ENCODE peak calls at places on chromosomes 5 and 9, in ten cellular contexts. G is thoracic aorta; Q is EL; P is activated naive CD4-positive, alpha-beta T cell treated with anti-CD3 and anti-CD28 coated beads for 36 hours; H is GM04504; F is GM23338; V is dorsolateral prefrontal cortex; S is AG09319; L is iPS DF 19.7; M is A172. J is an unnamed sample.

GRCh38 chr9:134698587-134699342 is 57.2 kb downstream of the COL5A1 start:
- DNase-seq in S (no peak), Q (peak), L (peak), P (peak), H (no peak), G (no peak), V (peak), F (peak), M (peak), J (no peak)

GRCh38 chr5:135353952-135354721 is 44.9 kb downstream of the MACROH2A1 start:
- DNase-seq in H (peak), P (no peak), F (no peak), L (no peak), G (no peak), V (no peak), M (no peak), S (peak), Q (peak), J (no peak)

GRCh38 chr9:86983260-86984255 is 36.3 kb upstream of the GAS1 start:
- DNase-seq in S (peak), P (no peak), V (no peak), L (no peak), F (no peak), G (no peak), M (no peak), Q (peak), H (no peak), J (no peak)

GRCh38 chr9:34463098-34463900 is 4.7 kb downstream of the DNAI1 start:
- DNase-seq in G (peak), L (no peak), F (no peak), Q (peak), P (peak), H (peak), V (peak), M (peak), S (peak), J (no peak)

GRCh38 chr9:123568691-123569342 is 212.8 kb downstream of the CRB2 start:
- DNase-seq in V (no peak), H (peak), L (no peak), Q (peak), M (peak), S (peak), P (no peak), G (no peak), F (no peak), J (no peak)

GRCh38 chr5:5881294-5881693 is 458.8 kb downstream of the ICE1 start:
- DNase-seq in H (no peak), P (peak), M (no peak), F (peak), G (no peak), S (no peak), V (no peak), L (peak), Q (no peak), J (no peak)

GRCh38 chr5:150017606-150018005 is 17.1 kb downstream of the HMGXB3 start:
- DNase-seq in P (no peak), Q (peak), L (no peak), V (no peak), S (no peak), H (no peak), G (no peak), M (peak), F (no peak), J (no peak)

GRCh38 chr9:25681270-25681669 is 3.0 kb upstream of the TUSC1 start:
- DNase-seq in H (peak), S (no peak), G (no peak), P (no peak), V (no peak), M (peak), F (no peak), L (no peak), Q (peak), J (no peak)

GRCh38 chr5:53008751-53009150 is 19.6 kb downstream of the ITGA2 start:
- DNase-seq in V (no peak), Q (peak), L (no peak), M (peak), H (no peak), S (no peak), P (peak), F (no peak), G (no peak), J (no peak)

J was measured in vagina.